ENCODE peak calls at places on chromosomes 12 and 14, in nine cellular contexts. M is pancreas; S is psoas muscle; N is mesenchymal stem cell; C is thoracic aorta; F is upper lobe of right lung; Z is cardiac muscle cell; O is CD8-positive, alpha-beta memory T cell; K is left ventricle myocardium inferior. B is an unnamed sample.

GRCh38 chr12:90261283-90261682 is 552.6 kb upstream of the ATP2B1 start:
- DNase-seq in M (no peak), S (no peak), N (peak; percentile 25), C (no peak), F (no peak), Z (peak; percentile 1), O (no peak), K (no peak), B (no peak)

GRCh38 chr14:33709286-33709685 is 241.6 kb downstream of the EGLN3 start:
- DNase-seq in M (no peak), S (no peak), N (no peak), C (no peak), F (no peak), Z (no peak), O (no peak), K (no peak), B (no peak)

GRCh38 chr14:61561657-61562276 is 133.5 kb upstream of the HIF1A start:
- DNase-seq in M (peak; percentile 66), S (peak; percentile 78), N (peak; percentile 99), C (peak; percentile 58), F (peak; percentile 74), Z (peak; percentile 49), O (no peak), K (peak; percentile 51), B (no peak)

GRCh38 chr12:130454296-130454695 is 116.6 kb downstream of the PIWIL1 start:
- DNase-seq in M (no peak), S (no peak), N (no peak), C (no peak), F (no peak), Z (no peak), O (no peak), K (no peak), B (no peak)

GRCh38 chr12:117724545-117724944 is 244.2 kb downstream of the KSR2 start:
- DNase-seq in M (no peak), S (no peak), N (peak; percentile 20), C (no peak), F (no peak), Z (no peak), O (no peak), K (no peak), B (no peak)

GRCh38 chr14:35402323-35403084 is 2.0 kb downstream of the NFKBIA start:
- DNase-seq in M (no peak), S (peak; percentile 66), N (peak; percentile 47), C (no peak), F (no peak), Z (no peak), O (peak; percentile 17), K (no peak), B (no peak)

GRCh38 chr14:29240046-29240445 is 473.5 kb downstream of the FOXG1 start:
- DNase-seq in M (no peak), S (no peak), N (peak; percentile 41), C (no peak), F (no peak), Z (no peak), O (no peak), K (no peak), B (no peak)

GRCh38 chr14:90784621-90785270 is 31.5 kb downstream of the TTC7B start:
- DNase-seq in M (no peak), S (no peak), N (no peak), C (no peak), F (no peak), Z (no peak), O (no peak), K (no peak), B (peak; percentile 9)

GRCh38 chr14:90611501-90611900 is 204.7 kb downstream of the TTC7B start:
- DNase-seq in M (no peak), S (no peak), N (no peak), C (no peak), F (no peak), Z (no peak), O (no peak), K (no peak), B (no peak)

GRCh38 chr14:41604793-41605534 is 1.7 kb upstream of the LRFN5 start:
- DNase-seq in M (peak; percentile 27), S (peak; percentile 65), N (peak; percentile 92), C (no peak), F (peak; percentile 59), Z (peak; percentile 86), O (no peak), K (peak; percentile 48), B (peak; percentile 69)

GRCh38 chr14:60151715-60152114 is 13.5 kb downstream of the DHRS7 start:
- DNase-seq in M (peak; percentile 20), S (peak; percentile 94), N (peak; percentile 95), C (peak; percentile 37), F (peak; percentile 79), Z (no peak), O (peak; percentile 62), K (peak; percentile 62), B (no peak)

GRCh38 chr12:90021729-90022249 is 313.2 kb upstream of the ATP2B1 start:
- DNase-seq in M (no peak), S (no peak), N (no peak), C (no peak), F (no peak), Z (no peak), O (no peak), K (no peak), B (no peak)

GRCh38 chr14:96764012-96764411 is 33.2 kb upstream of the VRK1 start:
- DNase-seq in M (no peak), S (no peak), N (no peak), C (no peak), F (no peak), Z (no peak), O (no peak), K (no peak), B (no peak)

GRCh38 chr14:98957211-98958047 is 314.6 kb downstream of the BCL11B start:
- DNase-seq in M (no peak), S (peak; percentile 75), N (no peak), C (peak; percentile 43), F (no peak), Z (no peak), O (no peak), K (peak; percentile 51), B (peak; percentile 12)

GRCh38 chr14:33997611-33998010 is 46.7 kb upstream of the EGLN3 start:
- DNase-seq in M (no peak), S (no peak), N (no peak), C (no peak), F (no peak), Z (no peak), O (no peak), K (no peak), B (no peak)

GRCh38 chr14:51576899-51577298 is 74.8 kb upstream of the FRMD6 start:
- DNase-seq in M (no peak), S (no peak), N (no peak), C (no peak), F (no peak), Z (no peak), O (no peak), K (no peak), B (no peak)
- H3K36me3 ChIP-seq in M (no peaks in the 10 kb centered on the region), S (no peaks in the 10 kb centered on the region), N (no peaks in the 10 kb centered on the region), C (no peaks in the 10 kb centered on the region), F (no peaks in the 10 kb centered on the region), Z (no peaks in the 10 kb centered on the region), O (no peaks in the 10 kb centered on the region), K (no peaks in the 10 kb centered on the region), B (no peaks in the 10 kb centered on the region)

GRCh38 chr12:49297695-49298060 is 2.7 kb downstream of the PRPH start:
- DNase-seq in M (no peak), S (no peak), N (no peak), C (no peak), F (no peak), Z (no peak), O (no peak), K (no peak), B (no peak)
- H3K27me3 ChIP-seq in M (no peaks in the 10 kb centered on the region), S (peaks cover 64% of the 10 kb centered on the region), N (peaks cover 68% of the 10 kb centered on the region), C (peaks cover 12% of the 10 kb centered on the region), F (peaks cover 50% of the 10 kb centered on the region), Z (peaks cover 70% of the 10 kb centered on the region), O (peaks cover 39% of the 10 kb centered on the region), K (peaks cover 91% of the 10 kb centered on the region), B (peaks cover 61% of the 10 kb centered on the region)

GRCh38 chr14:21269252-21270046 is at the start of gene HNRNPC:
- DNase-seq in M (peak; percentile 99), S (peak; percentile 100), N (peak; percentile 100), C (peak; percentile 100), F (peak; percentile 100), Z (peak; percentile 99), O (peak; percentile 100), K (peak; percentile 100), B (peak; percentile 98)

GRCh38 chr14:21267886-21268611 is 1.2 kb downstream of the HNRNPC start:
- DNase-seq in M (no peak), S (no peak), N (peak; percentile 76), C (no peak), F (no peak), Z (no peak), O (no peak), K (no peak), B (no peak)

GRCh38 chr14:21264025-21264801 is 5.0 kb downstream of the HNRNPC start:
- DNase-seq in M (no peak), S (no peak), N (peak; percentile 84), C (no peak), F (no peak), Z (no peak), O (no peak), K (no peak), B (no peak)

GRCh38 chr14:21267431-21267845 is 1.8 kb downstream of the HNRNPC start:
- DNase-seq in M (no peak), S (no peak), N (peak; percentile 29), C (no peak), F (no peak), Z (no peak), O (no peak), K (no peak), B (no peak)

GRCh38 chr14:21268612-21269251 is 510 bp downstream of the HNRNPC start:
- DNase-seq in M (no peak), S (peak; percentile 62), N (peak; percentile 73), C (no peak), F (no peak), Z (peak; percentile 62), O (no peak), K (no peak), B (peak; percentile 30)
- H3K4me3 ChIP-seq in M (peak overlapping the region; percentile 43), S (peak overlapping the region; percentile 97), N (peak overlapping the region; percentile 73), C (peak overlapping the region; percentile 92), F (peak overlapping the region; percentile 70), Z (peak overlapping the region; percentile 83), O (peak overlapping the region; percentile 94), K (peak overlapping the region; percentile 76), B (peak overlapping the region; percentile 96)

GRCh38 chr14:37263656-37264236 is 66.0 kb downstream of the MIPOL1 start:
- DNase-seq in M (no peak), S (no peak), N (peak; percentile 58), C (no peak), F (no peak), Z (no peak), O (no peak), K (no peak), B (no peak)
- H3K36me3 ChIP-seq in M (no peaks in the 10 kb centered on the region), S (no peaks in the 10 kb centered on the region), N (no peaks in the 10 kb centered on the region), C (peaks cover 3% of the 10 kb centered on the region), F (no peaks in the 10 kb centered on the region), Z (no peaks in the 10 kb centered on the region), O (no peaks in the 10 kb centered on the region), K (no peaks in the 10 kb centered on the region), B (no peaks in the 10 kb centered on the region)